ENCODE peak calls at places on chromosome 12, in four cellular contexts. C is H9, F is neuronal stem cell, R is mesendoderm. Z is an unnamed sample.

GRCh38 chr12:111976860-111977259 is 36.1 kb downstream of the TMEM116 start:
- DNase-seq in C (no peak), F (no peak), R (no peak), Z (no peak)

GRCh38 chr12:42725839-42726238 is 136.3 kb upstream of the PRICKLE1 start:
- DNase-seq in C (no peak), F (no peak), R (no peak), Z (no peak)

GRCh38 chr12:82682326-82682725 is 4.4 kb upstream of the TMTC2 start:
- DNase-seq in C (no peak), F (no peak), R (no peak), Z (no peak)

GRCh38 chr12:14148489-14149240 is 167.3 kb upstream of the GRIN2B start:
- DNase-seq in C (no peak), F (no peak), R (no peak), Z (no peak)

GRCh38 chr12:67981236-67982164 is 7.7 kb upstream of the IFNG-AS1 start:
- DNase-seq in C (no peak), F (no peak), R (peak), Z (no peak)

GRCh38 chr12:122413516-122414404 is 8.7 kb downstream of the CLIP1 start:
- DNase-seq in C (no peak), F (no peak), R (no peak), Z (no peak)

GRCh38 chr12:116166306-116166705 is 111.2 kb downstream of the MED13L start:
- DNase-seq in C (no peak), F (no peak), R (no peak), Z (no peak)

GRCh38 chr12:131380961-131381705 is 329.8 kb upstream of the SFSWAP start:
- DNase-seq in C (no peak), F (no peak), R (peak), Z (peak)

GRCh38 chr12:130826151-130826801 is 12.8 kb downstream of the STX2 start:
- DNase-seq in C (peak), F (no peak), R (peak), Z (peak)

GRCh38 chr12:24937553-24938244 is 11.2 kb downstream of the BCAT1 start:
- DNase-seq in C (no peak), F (no peak), R (peak), Z (no peak)

GRCh38 chr12:21456291-21456780 is 18.9 kb downstream of the PYROXD1 start:
- DNase-seq in C (no peak), F (no peak), R (no peak), Z (no peak)

GRCh38 chr12:26936559-26937442 is 980 bp downstream of the INTS13 start:
- DNase-seq in C (no peak), F (no peak), R (peak), Z (no peak)

GRCh38 chr12:112116232-112117060 is 7.9 kb upstream of the NAA25 start:
- DNase-seq in C (peak), F (peak), R (peak), Z (peak)

GRCh38 chr12:613996-614726 is 49.1 kb downstream of the NINJ2 start:
- DNase-seq in C (peak), F (no peak), R (peak), Z (no peak)

GRCh38 chr12:29309320-29309902 is 71.6 kb downstream of the ERGIC2 start:
- DNase-seq in C (no peak), F (no peak), R (peak), Z (no peak)

GRCh38 chr12:108850854-108851573 is 6.4 kb downstream of the SSH1 start:
- DNase-seq in C (no peak), F (no peak), R (no peak), Z (no peak)

GRCh38 chr12:4791497-4791896 is 71.3 kb downstream of the GALNT8 start:
- DNase-seq in C (no peak), F (no peak), R (no peak), Z (no peak)

GRCh38 chr12:104520242-104520900 is 63.6 kb downstream of the CHST11 start:
- DNase-seq in C (no peak), F (no peak), R (peak), Z (no peak)

GRCh38 chr12:67910360-67911292 is 78.6 kb upstream of the IFNG-AS1 start:
- DNase-seq in C (no peak), F (no peak), R (no peak), Z (no peak)

GRCh38 chr12:24960222-24960855 is 11.4 kb upstream of the BCAT1 start:
- DNase-seq in C (peak), F (no peak), R (peak), Z (no peak)

GRCh38 chr12:99059824-99060526 is 414.9 kb downstream of the APAF1 start:
- DNase-seq in C (no peak), F (peak), R (peak), Z (no peak)

GRCh38 chr12:58068706-58069105 is 127.3 kb downstream of the ATP23 start:
- DNase-seq in C (no peak), F (no peak), R (no peak), Z (no peak)

GRCh38 chr12:4681732-4682131 is 32.8 kb downstream of the NDUFA9 start:
- DNase-seq in C (no peak), F (no peak), R (no peak), Z (no peak)

GRCh38 chr12:122951979-122952892 is 14.0 kb downstream of the ABCB9 start:
- DNase-seq in C (peak), F (peak), R (peak), Z (no peak)

GRCh38 chr12:71871116-71871515 is 31.6 kb downstream of the TBC1D15 start:
- DNase-seq in C (no peak), F (no peak), R (no peak), Z (no peak)

GRCh38 chr12:76914102-76914859 is 35.5 kb upstream of the CSRP2 start:
- DNase-seq in C (no peak), F (no peak), R (no peak), Z (no peak)

GRCh38 chr12:53071591-53072551 is 7.3 kb downstream of the SPRYD3 start:
- DNase-seq in C (peak), F (no peak), R (peak), Z (no peak)

GRCh38 chr12:75177997-75178396 is 31.6 kb downstream of the KCNC2 start:
- DNase-seq in C (no peak), F (no peak), R (no peak), Z (no peak)

GRCh38 chr12:2295941-2296461 is 243.2 kb downstream of the CACNA1C start:
- DNase-seq in C (no peak), F (no peak), R (no peak), Z (no peak)

GRCh38 chr12:61414470-61414869 is 845.7 kb upstream of the USP15 start:
- DNase-seq in C (no peak), F (no peak), R (no peak), Z (no peak)

GRCh38 chr12:66063976-66064375 is 66.6 kb downstream of the LLPH start:
- DNase-seq in C (no peak), F (no peak), R (no peak), Z (no peak)

GRCh38 chr12:58254463-58254862 is 313.1 kb downstream of the ATP23 start:
- DNase-seq in C (no peak), F (no peak), R (no peak), Z (no peak)

GRCh38 chr12:50105913-50106450 is 2.2 kb downstream of the GPD1 start:
- DNase-seq in C (no peak), F (no peak), R (no peak), Z (no peak)

GRCh38 chr12:48001426-48002178 is 2.7 kb downstream of the COL2A1 start:
- DNase-seq in C (peak), F (peak), R (peak), Z (no peak)

GRCh38 chr12:51953011-51953568 is 1.6 kb downstream of the ACVR1B start:
- DNase-seq in C (no peak), F (no peak), R (no peak), Z (no peak)

DNA sequence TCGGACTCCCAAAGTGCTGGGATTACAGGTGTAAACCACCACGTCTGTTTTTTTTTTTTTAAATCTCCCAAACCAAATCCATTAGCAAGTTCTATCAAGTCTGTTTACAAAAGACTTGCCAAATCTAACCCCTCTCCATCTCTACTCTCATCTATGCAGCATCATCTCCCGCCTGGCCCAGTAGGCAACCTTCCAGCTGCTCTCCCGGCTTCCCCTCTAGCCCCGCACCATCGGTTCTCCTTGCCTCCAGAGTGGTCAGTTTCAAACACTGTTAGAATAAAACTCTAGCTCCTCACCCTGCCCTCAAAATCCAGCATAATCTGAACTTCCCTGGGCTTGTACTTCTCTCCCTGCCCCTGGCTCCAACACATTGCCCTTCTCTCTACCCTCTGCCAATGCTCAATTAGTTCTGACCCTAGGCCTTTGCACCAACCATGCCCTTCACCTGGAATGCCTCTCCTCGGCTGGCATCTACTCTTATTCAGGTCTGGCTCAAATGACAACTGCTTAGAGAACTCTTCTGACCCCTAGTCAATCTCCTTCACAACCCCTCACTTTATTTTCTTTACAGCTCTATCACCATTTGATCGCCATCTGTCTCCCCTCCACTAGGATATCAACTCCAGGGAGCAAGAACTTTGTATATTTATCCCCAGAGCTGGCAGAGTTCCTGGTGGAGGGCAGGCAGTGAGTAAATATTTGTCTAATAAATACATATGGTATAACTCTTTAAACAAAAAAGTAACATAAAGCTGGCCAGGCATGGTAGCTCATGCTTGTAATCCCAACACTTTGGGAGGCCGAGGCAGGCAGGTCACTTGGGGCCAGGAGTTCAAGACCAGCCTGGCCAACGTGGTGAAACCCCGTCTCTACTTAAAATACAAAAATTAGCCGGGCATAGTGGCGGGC is 4.9 kb downstream of the WSB2 start:
- DNase-seq in C (no peak), F (no peak), R (no peak), Z (no peak)
- H3K27ac ChIP-seq in C (no peak), F (no peak), R (no peak), Z (no peak)

GRCh38 chr12:89453121-89453520 is 71.5 kb downstream of the GALNT4 start:
- DNase-seq in C (no peak), F (no peak), R (peak), Z (no peak)

GRCh38 chr12:89450922-89451321 is 73.7 kb downstream of the GALNT4 start:
- DNase-seq in C (no peak), F (no peak), R (peak), Z (no peak)

GRCh38 chr12:89448951-89449371 is 75.6 kb downstream of the GALNT4 start:
- DNase-seq in C (no peak), F (no peak), R (no peak), Z (no peak)

GRCh38 chr12:89451876-89452275 is 72.7 kb downstream of the GALNT4 start:
- DNase-seq in C (peak), F (no peak), R (peak), Z (peak)

DNA sequence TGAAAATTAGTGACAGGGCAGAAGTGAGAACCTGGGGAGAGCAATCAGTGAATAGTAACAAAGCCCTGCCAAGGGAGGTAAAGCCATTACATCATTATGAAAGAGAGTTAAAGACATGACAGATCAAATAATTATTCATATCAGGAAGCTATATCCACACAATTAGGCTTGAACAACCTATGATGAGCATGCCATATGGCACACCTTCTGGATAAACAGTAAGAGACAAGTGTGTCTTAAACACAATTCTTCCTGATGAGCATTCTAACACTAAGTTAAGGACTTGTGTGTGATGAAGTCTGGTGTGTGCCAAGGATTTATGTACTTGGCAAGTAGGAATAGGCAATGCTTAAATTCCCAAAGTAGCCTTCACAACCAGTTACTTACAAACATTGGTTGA is 76.1 kb downstream of the GALNT4 start:
- DNase-seq in C (no peak), F (no peak), R (no peak), Z (no peak)
- H2BK5ac ChIP-seq in C (no peak), F (no peak), R (no peak), Z (no peak)

DNA sequence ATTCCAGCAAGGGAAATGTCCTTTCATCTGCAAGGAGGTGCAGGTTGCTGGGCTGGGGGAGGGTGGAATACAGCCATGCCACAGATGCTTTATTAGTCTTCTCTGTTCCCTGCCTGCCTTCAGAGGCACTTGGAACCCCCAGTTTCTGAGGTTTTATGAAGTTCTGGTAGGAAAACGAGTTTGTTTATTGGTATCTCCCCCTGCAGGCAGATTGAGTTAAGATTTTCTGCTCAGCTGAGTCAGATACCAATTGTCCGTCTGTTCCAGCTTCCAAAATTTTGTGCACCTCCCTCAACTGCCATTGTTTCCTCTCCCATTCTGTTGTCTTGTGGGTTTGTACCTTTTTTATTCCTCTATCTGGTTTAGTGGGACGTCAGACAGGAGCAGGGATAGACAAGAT is 155.6 kb downstream of the ETV6 start:
- DNase-seq in C (no peak), F (no peak), R (no peak), Z (no peak)
- H3K27ac ChIP-seq in C (no peak), F (no peak), R (no peak), Z (no peak)

DNA sequence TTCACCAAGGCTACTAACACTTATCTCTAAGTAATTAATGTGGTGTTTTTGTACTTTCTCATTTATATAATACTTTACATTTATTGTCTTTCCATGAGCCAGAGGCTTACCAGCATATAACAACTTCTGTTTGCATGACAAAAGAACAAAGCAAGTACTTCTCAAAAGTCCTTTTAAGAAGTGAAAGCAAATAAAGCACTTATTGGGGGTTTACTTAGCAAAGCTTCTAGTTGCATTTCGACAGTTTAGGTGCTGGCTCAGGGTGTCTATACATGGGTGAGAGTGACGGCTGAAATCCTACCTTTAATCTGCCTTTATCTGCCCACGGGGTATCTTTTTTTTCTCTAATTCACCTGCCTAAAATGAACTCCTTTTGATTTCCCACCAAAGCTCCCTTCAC is 21.0 kb upstream of the DCN start:
- DNase-seq in C (no peak), F (no peak), R (no peak), Z (no peak)
- H2BK5ac ChIP-seq in C (no peak), F (no peak), R (no peak), Z (no peak)

GRCh38 chr12:103013741-103014140 is 56.3 kb downstream of the ASCL1 start:
- DNase-seq in C (no peak), F (no peak), R (no peak), Z (no peak)
- H3K27ac ChIP-seq in C (no peak), F (peak), R (no peak), Z (no peak)

GRCh38 chr12:63961048-63961447 is 116.5 kb downstream of the SRGAP1 start:
- DNase-seq in C (no peak), F (no peak), R (no peak), Z (no peak)
- H2BK5ac ChIP-seq in C (no peak), F (no peak), R (no peak), Z (no peak)

DNA sequence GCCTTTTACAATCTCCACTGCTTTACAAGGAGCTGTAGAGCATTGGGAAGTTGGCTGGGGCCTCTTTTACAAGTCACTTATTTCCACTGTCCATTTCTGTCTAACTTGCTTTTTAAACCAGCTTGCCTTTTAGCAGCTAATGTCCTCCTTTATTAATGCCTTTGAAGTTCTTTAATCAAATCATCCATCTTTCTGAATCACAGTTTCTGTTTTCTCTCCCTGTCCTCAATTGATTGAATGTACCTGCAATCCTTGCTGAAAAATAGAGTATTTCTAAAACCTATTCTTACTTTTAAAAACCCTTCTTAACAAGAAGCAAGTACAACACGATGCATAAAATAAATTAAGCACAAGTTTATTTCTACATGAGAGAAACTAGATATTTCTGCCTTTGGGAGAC is 3.3 kb upstream of the ATP2A2 start:
- DNase-seq in C (no peak), F (no peak), R (no peak), Z (no peak)
- H3K27ac ChIP-seq in C (no peak), F (no peak), R (no peak), Z (no peak)

GRCh38 chr12:114694436-114695304 is 10.7 kb upstream of the TBX3 start:
- DNase-seq in C (no peak), F (no peak), R (no peak), Z (no peak)
- H2BK5ac ChIP-seq in C (no peak), F (no peak), R (no peak), Z (no peak)